ENCODE peak calls at places on chromosomes 16 and 17, in ten cellular contexts. N is GM23338, V is spleen, G is pancreas, F is body of pancreas, W is SK-N-MC, I is transverse colon, D is GM06990, Z is SK-N-SH, S is left ventricle myocardium inferior. J is an unnamed sample.

GRCh38 chr16:71855937-71856662 is 10.3 kb downstream of the ATXN1L start:
- DNase-seq in G (no peak), Z (no peak), D (no peak), W (no peak), S (no peak), V (peak), F (no peak), N (no peak), I (no peak), J (no peak)

GRCh38 chr16:72129976-72130656 is 36.5 kb downstream of the DHX38 start:
- DNase-seq in D (no peak), I (no peak), V (no peak), N (no peak), W (no peak), S (no peak), Z (no peak), G (no peak), F (no peak), J (no peak)

GRCh38 chr16:54430491-54431030 is 144.0 kb upstream of the IRX3 start:
- DNase-seq in Z (no peak), V (no peak), G (no peak), W (no peak), F (no peak), I (no peak), D (no peak), N (no peak), S (no peak), J (no peak)

GRCh38 chr17:34095101-34095500 is 160.0 kb upstream of the CCL2 start:
- DNase-seq in S (no peak), V (no peak), D (no peak), W (no peak), I (no peak), G (no peak), Z (no peak), F (no peak), N (no peak), J (no peak)

GRCh38 chr17:77200711-77201110 is 59.9 kb downstream of the SEC14L1 start:
- DNase-seq in I (no peak), W (no peak), D (no peak), N (no peak), G (no peak), F (no peak), Z (no peak), S (no peak), V (no peak), J (no peak)

GRCh38 chr17:81871387-81872120 is 417 bp upstream of the ARHGDIA start:
- DNase-seq in V (peak), F (peak), S (peak), Z (peak), G (peak), D (peak), W (no peak), N (peak), I (peak), J (peak)

GRCh38 chr17:47882247-47882646 is 13.8 kb upstream of the SP2 start:
- DNase-seq in I (peak), G (no peak), S (no peak), Z (no peak), N (no peak), W (no peak), V (no peak), F (no peak), D (no peak), J (no peak)

GRCh38 chr17:57550671-57551315 is 194.3 kb downstream of the CCDC182 start:
- DNase-seq in W (no peak), F (no peak), D (no peak), N (no peak), G (no peak), I (no peak), S (no peak), Z (no peak), V (no peak), J (no peak)

GRCh38 chr17:51700011-51700760 is 439.8 kb downstream of the UTP18 start:
- DNase-seq in V (no peak), G (no peak), N (no peak), S (no peak), F (no peak), I (no peak), W (no peak), D (no peak), Z (no peak), J (no peak)

GRCh38 chr17:222172-222571 is 40.7 kb upstream of the DOC2B start:
- DNase-seq in V (peak), S (peak), D (no peak), Z (no peak), I (peak), F (no peak), G (peak), N (no peak), W (no peak), J (peak)

GRCh38 chr16:5187402-5187952 is 89.9 kb upstream of the EEF2KMT start:
- DNase-seq in S (no peak), W (no peak), N (no peak), I (no peak), F (no peak), G (no peak), Z (no peak), V (no peak), D (no peak), J (no peak)

GRCh38 chr16:9849697-9850245 is 332.5 kb downstream of the GRIN2A start:
- DNase-seq in G (no peak), D (no peak), V (no peak), I (no peak), F (no peak), Z (no peak), S (no peak), N (no peak), W (no peak), J (no peak)

GRCh38 chr17:76635659-76636360 is 7.7 kb downstream of the ST6GALNAC1 start:
- DNase-seq in I (no peak), W (no peak), V (no peak), S (no peak), D (no peak), G (no peak), N (no peak), Z (peak), F (no peak), J (no peak)

GRCh38 chr16:1923299-1924034 is 5.3 kb upstream of the HS3ST6 start:
- DNase-seq in Z (peak), N (peak), D (no peak), W (peak), V (no peak), I (peak), G (no peak), S (no peak), F (no peak), J (peak)

GRCh38 chr17:82914375-82914774 is 74.6 kb upstream of the ZNF750 start:
- DNase-seq in S (peak), V (no peak), I (no peak), Z (no peak), N (no peak), F (no peak), G (no peak), W (no peak), D (no peak), J (peak)

GRCh38 chr16:50838165-50838564 is 96.3 kb downstream of the CYLD start:
- DNase-seq in S (no peak), Z (no peak), D (no peak), F (peak), I (no peak), N (no peak), W (no peak), V (no peak), G (no peak), J (no peak)

GRCh38 chr17:1058423-1059130 is 61.6 kb downstream of the TIMM22 start:
- DNase-seq in N (peak), V (peak), S (peak), D (no peak), W (no peak), I (peak), Z (peak), G (peak), F (no peak), J (peak)

GRCh38 chr17:28494445-28495188 is 11.5 kb upstream of the FOXN1 start:
- DNase-seq in V (peak), N (peak), G (peak), I (peak), W (peak), Z (peak), S (peak), F (peak), D (peak), J (peak)

GRCh38 chr17:193841-194806 is 12.7 kb upstream of the DOC2B start:
- DNase-seq in N (no peak), S (no peak), Z (no peak), G (peak), F (peak), V (peak), D (no peak), I (no peak), W (no peak), J (peak)

GRCh38 chr17:20202141-20202574 is 193.0 kb downstream of the SPECC1 start:
- DNase-seq in N (peak), F (no peak), Z (no peak), G (no peak), W (no peak), V (no peak), I (peak), D (no peak), S (no peak), J (no peak)

GRCh38 chr17:76968707-76969597 is 100.7 kb downstream of the MGAT5B start:
- DNase-seq in F (peak), W (no peak), S (no peak), V (peak), D (peak), I (peak), Z (peak), G (peak), N (peak), J (no peak)

GRCh38 chr16:22327446-22327775 is 30.2 kb downstream of the POLR3E start:
- DNase-seq in W (no peak), D (no peak), S (no peak), F (no peak), Z (no peak), V (no peak), G (no peak), I (no peak), N (no peak), J (no peak)

GRCh38 chr16:49590166-49590871 is 216.7 kb downstream of the C16orf78 start:
- DNase-seq in W (no peak), V (peak), I (no peak), F (no peak), Z (no peak), G (no peak), D (no peak), S (no peak), N (no peak), J (no peak)

GRCh38 chr16:3007957-3008748 is 4.6 kb upstream of the CLDN9 start:
- DNase-seq in W (no peak), I (no peak), V (peak), N (peak), F (peak), S (peak), G (no peak), Z (no peak), D (no peak), J (no peak)
- H3K4me3 ChIP-seq in W (no peak), I (no peak), V (no peak), N (peak), F (no peak), S (no peak), G (no peak), Z (no peak), D (no peak), J (no peak)

GRCh38 chr17:68197997-68198930 is 49.6 kb upstream of the AMZ2 start:
- DNase-seq in I (no peak), G (no peak), F (no peak), S (no peak), N (peak), D (no peak), V (no peak), W (no peak), Z (peak), J (no peak)

GRCh38 chr17:68195667-68196393 is 52.0 kb upstream of the AMZ2 start:
- DNase-seq in D (no peak), Z (peak), S (peak), N (peak), W (no peak), I (no peak), V (peak), G (peak), F (no peak), J (peak)

GRCh38 chr17:68198931-68199836 is 48.7 kb upstream of the AMZ2 start:
- DNase-seq in F (peak), D (peak), I (no peak), W (no peak), Z (peak), N (peak), S (no peak), V (peak), G (peak), J (peak)

GRCh38 chr17:68196394-68197090 is 51.3 kb upstream of the AMZ2 start:
- DNase-seq in W (no peak), G (peak), Z (no peak), D (no peak), N (no peak), F (no peak), S (no peak), V (no peak), I (no peak), J (no peak)

DNA sequence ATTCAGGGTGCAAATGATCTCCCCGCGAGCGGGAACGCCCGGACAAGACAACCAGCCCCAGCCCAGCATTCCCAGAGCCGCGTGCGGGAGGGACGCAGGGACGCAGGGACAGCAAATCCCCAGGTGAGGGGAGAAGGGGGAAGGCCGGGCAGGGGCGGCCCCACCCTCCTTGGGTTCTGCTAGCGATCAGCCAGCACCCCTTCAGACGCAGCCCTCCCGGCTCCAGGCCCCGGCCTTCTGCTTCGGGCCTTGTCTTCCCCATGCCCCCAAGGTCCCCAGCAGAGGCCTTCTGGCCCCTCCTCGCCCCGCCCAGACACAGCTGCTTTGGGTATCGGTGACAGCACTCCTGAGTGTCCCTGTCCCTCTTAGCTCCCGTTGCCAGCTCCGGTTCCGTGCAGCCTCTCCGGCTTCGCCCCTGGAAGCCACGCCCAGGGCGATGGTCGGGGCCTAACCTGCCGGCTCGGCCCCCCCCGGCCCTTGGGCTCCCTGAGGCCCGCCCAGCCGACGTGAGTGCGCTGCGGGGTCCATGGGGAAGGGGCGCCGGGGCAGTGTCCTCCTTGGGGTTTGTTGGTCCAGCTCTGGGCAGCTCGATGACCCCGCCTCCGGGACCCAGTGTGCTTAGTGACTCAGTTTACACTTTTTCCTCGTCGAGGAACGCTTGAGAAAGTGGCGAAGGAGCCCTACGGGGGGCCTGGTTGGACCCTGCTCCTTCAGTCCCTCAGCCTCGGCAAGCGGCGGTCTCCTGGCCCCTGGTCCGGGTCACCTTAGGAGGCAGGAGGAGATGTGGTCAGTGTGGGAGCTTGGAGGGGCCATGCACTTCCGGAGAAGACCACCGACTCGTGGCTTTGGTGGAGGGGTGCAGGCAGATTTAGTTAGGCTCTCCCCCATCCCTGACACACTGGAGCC is 50.5 kb upstream of the AMZ2 start:
- DNase-seq in V (peak), S (peak), N (peak), G (peak), I (peak), F (no peak), D (no peak), Z (peak), W (no peak), J (no peak)
- H3K4me3 ChIP-seq in V (peak), S (peak), N (peak), G (no peak), I (peak), F (no peak), D (peak), Z (peak), W (peak), J (peak)

GRCh38 chr17:37747222-37747621 is 2.4 kb upstream of the HNF1B start:
- DNase-seq in G (no peak), S (no peak), W (no peak), N (no peak), I (no peak), Z (no peak), D (no peak), V (no peak), F (no peak), J (no peak)

GRCh38 chr17:37746617-37747016 is 1.8 kb upstream of the HNF1B start:
- DNase-seq in S (no peak), V (no peak), F (no peak), W (no peak), N (no peak), D (no peak), Z (no peak), G (no peak), I (no peak), J (no peak)

GRCh38 chr17:37744961-37745800 is at the start of gene HNF1B:
- DNase-seq in I (peak), G (peak), N (peak), S (no peak), W (no peak), V (peak), F (peak), D (peak), Z (no peak), J (no peak)

GRCh38 chr17:37744633-37744927 is 279 bp downstream of the HNF1B start:
- DNase-seq in F (no peak), V (no peak), G (no peak), N (no peak), S (no peak), W (no peak), I (no peak), D (peak), Z (no peak), J (no peak)

DNA sequence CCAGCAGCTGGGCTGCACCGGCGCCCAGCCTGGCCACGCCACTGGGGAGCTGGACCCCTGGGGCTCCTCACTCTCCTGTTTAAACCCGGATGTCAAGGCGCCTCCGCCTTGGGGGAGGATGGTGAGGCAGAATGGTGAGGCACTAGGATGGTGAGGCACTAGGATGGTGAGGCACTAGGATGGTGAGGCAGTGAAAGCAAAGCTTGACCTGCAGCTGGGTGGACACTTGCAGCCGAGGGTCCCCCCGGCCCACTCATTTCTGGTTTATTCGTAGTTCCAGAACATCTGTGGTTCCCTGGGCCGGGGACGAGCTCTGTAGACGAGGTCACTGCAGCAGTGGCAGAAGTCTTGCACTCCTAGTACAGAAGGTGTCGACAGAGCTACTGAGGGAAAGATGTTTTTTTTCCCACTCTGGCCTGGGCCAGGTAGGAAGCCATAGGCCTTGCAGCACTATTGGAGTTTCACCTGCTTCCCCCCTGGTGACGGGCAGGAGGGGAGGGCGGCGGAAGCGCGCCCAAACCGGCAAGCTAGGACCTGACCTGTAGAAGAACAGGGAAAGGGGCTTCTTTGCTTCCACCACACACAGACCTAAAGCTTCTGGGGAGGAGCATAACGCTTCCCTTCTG is 1.1 kb upstream of the HNF1B start:
- DNase-seq in N (no peak), F (peak), S (no peak), D (no peak), W (no peak), V (no peak), I (peak), G (peak), Z (no peak), J (no peak)
- H3K4me3 ChIP-seq in N (peak), F (peak), S (no peak), D (peak), W (no peak), V (no peak), I (peak), G (peak), Z (no peak), J (no peak)

GRCh38 chr17:40335620-40336019 is 26.6 kb downstream of the RARA start:
- DNase-seq in W (no peak), D (no peak), N (no peak), S (no peak), G (no peak), F (no peak), V (no peak), I (no peak), Z (no peak), J (no peak)
- H3K4me3 ChIP-seq in W (no peak), D (no peak), N (no peak), S (no peak), G (no peak), F (no peak), V (no peak), I (no peak), Z (no peak), J (no peak)

GRCh38 chr17:43368740-43369506 is 29.9 kb upstream of the ARL4D start:
- DNase-seq in S (peak), W (no peak), N (peak), D (peak), V (peak), F (peak), G (peak), I (peak), Z (peak), J (peak)
- H3K4me3 ChIP-seq in S (peak), W (no peak), N (peak), D (peak), V (peak), F (no peak), G (peak), I (peak), Z (peak), J (peak)

GRCh38 chr16:381788-382717 is at the start of gene PGAP6:
- DNase-seq in N (peak), F (peak), V (peak), Z (peak), W (no peak), I (peak), G (peak), D (peak), S (peak), J (peak)

GRCh38 chr16:380837-381787 is 666 bp downstream of the PGAP6 start:
- DNase-seq in N (peak), W (no peak), F (peak), G (peak), I (no peak), V (peak), D (no peak), Z (peak), S (no peak), J (peak)

GRCh38 chr16:386641-387156 is 4.9 kb upstream of the PGAP6 start:
- DNase-seq in G (no peak), D (no peak), Z (no peak), V (peak), S (no peak), N (no peak), F (no peak), W (no peak), I (no peak), J (peak)

GRCh38 chr16:379961-380836 is 1.6 kb downstream of the PGAP6 start:
- DNase-seq in Z (no peak), W (no peak), V (no peak), S (no peak), F (no peak), D (no peak), G (peak), I (no peak), N (no peak), J (no peak)

DNA sequence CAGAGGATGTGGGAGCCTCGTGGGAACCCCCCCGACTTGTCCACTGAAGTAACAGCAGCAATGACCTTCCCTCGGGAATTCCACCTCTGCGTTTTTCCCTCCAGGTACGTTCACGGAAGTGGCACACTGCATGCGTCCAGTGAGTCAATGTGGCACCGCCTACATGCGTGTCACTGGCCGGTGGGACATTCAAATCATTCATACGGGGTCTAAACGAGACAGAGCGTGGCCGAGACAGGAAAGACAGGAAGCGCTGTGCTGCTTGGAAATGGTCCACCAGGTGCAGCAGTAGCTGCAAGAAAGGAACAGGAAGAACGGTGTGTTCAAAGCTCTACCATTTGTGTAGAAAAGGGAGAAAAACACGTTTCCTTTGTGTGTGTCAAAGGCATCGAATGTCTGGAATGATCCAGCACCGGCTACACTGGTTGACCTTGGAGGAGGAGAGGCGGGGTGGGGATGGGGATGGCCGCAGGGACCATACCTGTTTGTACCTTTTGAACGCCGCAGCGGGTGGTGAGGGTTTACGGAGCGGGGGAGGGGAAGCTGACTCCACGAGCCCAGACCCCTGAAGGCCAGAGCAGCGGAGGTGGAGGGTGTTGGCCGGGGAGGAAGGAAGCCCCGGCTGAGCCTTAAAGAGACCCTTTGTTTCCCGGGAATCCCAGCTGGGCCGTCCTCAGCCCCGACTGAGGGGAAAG is 1.7 kb upstream of the PGAP6 start:
- DNase-seq in G (peak), W (no peak), N (peak), F (peak), S (no peak), V (peak), D (peak), Z (no peak), I (peak), J (no peak)
- H3K4me3 ChIP-seq in G (no peak), W (no peak), N (peak), F (no peak), S (peak), V (peak), D (peak), Z (no peak), I (peak), J (no peak)